ENCODE peak calls at places on chromosome 4, in nine cellular contexts. Y, G, T, K, E, P, S, O and B are unnamed samples.

GRCh38 chr4:8435656-8436121 is 4.8 kb downstream of the ACOX3 start:
- DNase-seq in E (no peak), P (no peak), O (no peak), K (peak; percentile 52), T (no peak), Y (no peak), S (no peak), G (no peak), B (no peak)

GRCh38 chr4:164617426-164617825 is 136.5 kb upstream of the SMIM31 start:
- DNase-seq in K (no peak), S (no peak), O (no peak), G (no peak), E (no peak), P (no peak), T (no peak), Y (no peak), B (no peak)

GRCh38 chr4:67558493-67558892 is at the start of gene STAP1:
- DNase-seq in O (no peak), G (peak; percentile 67), P (no peak), S (no peak), T (no peak), E (no peak), Y (no peak), K (no peak), B (no peak)

GRCh38 chr4:3399277-3400194 is 42.2 kb upstream of the HGFAC start:
- DNase-seq in T (no peak), S (no peak), E (no peak), G (no peak), O (no peak), P (peak; percentile 36), Y (no peak), K (peak; percentile 62), B (peak; percentile 28)

GRCh38 chr4:38333219-38333618 is 330.8 kb upstream of the KLF3 start:
- DNase-seq in K (no peak), O (no peak), E (no peak), S (no peak), G (no peak), P (no peak), T (no peak), Y (no peak), B (no peak)

GRCh38 chr4:98659741-98660507 is 1.5 kb upstream of the TSPAN5 start:
- DNase-seq in S (no peak), T (no peak), G (no peak), P (no peak), O (no peak), E (no peak), Y (no peak), K (peak; percentile 58), B (no peak)

GRCh38 chr4:85968945-85969830 is 390.7 kb downstream of the MAPK10 start:
- DNase-seq in S (no peak), Y (peak; percentile 23), K (peak; percentile 71), T (peak; percentile 24), P (no peak), E (no peak), O (no peak), G (peak; percentile 19), B (no peak)

GRCh38 chr4:170721812-170722373 is 632.1 kb upstream of the AADAT start:
- DNase-seq in O (no peak), P (no peak), G (no peak), S (no peak), Y (no peak), E (no peak), T (no peak), K (no peak), B (no peak)